ENCODE peak calls at places on chromosomes 13 and 19, in seven cellular contexts. D, S, O, C, B, V and Q are unnamed samples.

GRCh38 chr13:108897955-108898354 is 268.5 kb downstream of the MYO16 start:
- DNase-seq in D (no peak), V (no peak), S (peak; percentile 15), O (no peak), B (no peak), C (no peak), Q (no peak)

GRCh38 chr19:58518261-58519086 is 1.1 kb downstream of the ZBTB45 start:
- DNase-seq in S (no peak), O (no peak), B (no peak), C (no peak), V (no peak), D (no peak), Q (peak; percentile 65)

GRCh38 chr19:47253467-47253881 is 2.9 kb upstream of the CCDC9 start:
- DNase-seq in C (no peak), S (peak; percentile 91), B (no peak), D (no peak), O (no peak), V (no peak), Q (no peak)

GRCh38 chr13:96029002-96029401 is 24.2 kb downstream of the UGGT2 start:
- DNase-seq in C (no peak), V (no peak), D (no peak), O (no peak), S (no peak), B (no peak), Q (no peak)

GRCh38 chr19:52992109-52993004 is 21.4 kb upstream of the ERVV-1 start:
- DNase-seq in C (no peak), S (no peak), D (peak; percentile 11), B (peak; percentile 39), O (peak; percentile 26), V (peak; percentile 87), Q (no peak)

GRCh38 chr19:14383898-14384669 is 2.8 kb downstream of the ADGRE5 start:
- DNase-seq in O (no peak), B (no peak), V (no peak), C (peak; percentile 60), S (peak; percentile 55), D (no peak), Q (peak; percentile 52)

GRCh38 chr19:48284891-48285290 is 15.0 kb downstream of the ZNF114 start:
- DNase-seq in C (no peak), B (no peak), V (no peak), S (peak; percentile 82), D (no peak), O (no peak), Q (no peak)

GRCh38 chr13:26222523-26223046 is 471 bp upstream of the RNF6 start:
- DNase-seq in S (no peak), O (no peak), C (no peak), D (no peak), V (no peak), B (no peak), Q (no peak)

GRCh38 chr13:59332966-59333365 is 830.8 kb downstream of the DIAPH3 start:
- DNase-seq in D (no peak), V (no peak), O (no peak), S (no peak), B (no peak), C (no peak), Q (no peak)

GRCh38 chr13:25065974-25066770 is 29.8 kb upstream of the PABPC3 start:
- DNase-seq in B (no peak), O (no peak), C (no peak), D (no peak), V (no peak), S (no peak), Q (no peak)

GRCh38 chr13:106630162-106630561 is 62.2 kb upstream of the ARGLU1 start:
- DNase-seq in C (no peak), D (no peak), O (no peak), V (peak; percentile 43), S (no peak), B (no peak), Q (no peak)

GRCh38 chr13:72431981-72432617 is 295.3 kb downstream of the MZT1 start:
- DNase-seq in B (no peak), V (no peak), S (no peak), O (no peak), C (no peak), D (no peak), Q (no peak)

GRCh38 chr13:66940113-66940512 is 290.0 kb downstream of the PCDH9 start:
- DNase-seq in V (no peak), C (no peak), S (no peak), O (no peak), D (no peak), B (no peak), Q (no peak)

GRCh38 chr19:16001481-16002312 is 52.9 kb downstream of the OR10H4 start:
- DNase-seq in D (peak; percentile 29), O (no peak), S (peak; percentile 77), C (no peak), B (no peak), V (no peak), Q (no peak)

GRCh38 chr13:91358384-91358776 is 10.9 kb downstream of the MIR17HG start:
- DNase-seq in B (no peak), V (no peak), C (no peak), D (no peak), S (no peak), O (no peak), Q (no peak)

GRCh38 chr19:51726049-51726448 is 2.3 kb upstream of the HAS1 start:
- DNase-seq in B (peak; percentile 34), O (peak; percentile 27), S (peak; percentile 41), V (peak; percentile 94), D (no peak), C (no peak), Q (peak; percentile 34)

GRCh38 chr19:48543121-48543710 is 8.8 kb upstream of the SULT2B1 start:
- DNase-seq in B (no peak), C (no peak), D (peak; percentile 29), O (no peak), V (no peak), S (peak; percentile 65), Q (no peak)

GRCh38 chr19:44723952-44724319 is 24.6 kb upstream of the BCL3 start:
- DNase-seq in V (peak; percentile 96), C (peak; percentile 86), S (peak; percentile 73), D (peak; percentile 86), B (peak; percentile 71), O (peak; percentile 77), Q (peak; percentile 84)

GRCh38 chr13:90308249-90308648 is 1039.2 kb upstream of the MIR17HG start:
- DNase-seq in C (no peak), B (no peak), D (no peak), V (no peak), S (no peak), O (no peak), Q (no peak)

GRCh38 chr13:87123987-87124784 is 547.0 kb upstream of the SLITRK5 start:
- DNase-seq in B (no peak), O (no peak), S (peak; percentile 100), V (no peak), D (no peak), C (no peak), Q (peak; percentile 5)

GRCh38 chr19:31146546-31147183 is 202.6 kb downstream of the TSHZ3 start:
- DNase-seq in S (no peak), B (no peak), C (no peak), V (peak; percentile 68), D (no peak), O (no peak), Q (no peak)

GRCh38 chr13:45807520-45808099 is 43.9 kb downstream of the SIAH3 start:
- DNase-seq in S (peak; percentile 17), C (peak; percentile 48), B (no peak), O (peak; percentile 53), V (no peak), D (peak; percentile 22), Q (peak; percentile 43)

GRCh38 chr13:48748681-48749080 is 95.0 kb downstream of the CYSLTR2 start:
- DNase-seq in O (no peak), S (peak; percentile 23), B (no peak), V (no peak), C (no peak), D (no peak), Q (no peak)

GRCh38 chr19:11361037-11361770 is 6.0 kb downstream of the PLPPR2 start:
- DNase-seq in O (peak; percentile 69), V (no peak), S (no peak), C (peak; percentile 73), B (no peak), D (peak; percentile 72), Q (peak; percentile 90)

GRCh38 chr19:21588202-21588601 is 82.8 kb downstream of the ZNF429 start:
- DNase-seq in O (no peak), V (no peak), S (no peak), D (peak; percentile 48), B (no peak), C (no peak), Q (no peak)

GRCh38 chr13:49874430-49874829 is 61.7 kb downstream of the SPRYD7 start:
- DNase-seq in V (no peak), B (no peak), O (no peak), S (no peak), C (no peak), D (no peak), Q (no peak)

GRCh38 chr13:20824762-20825161 is 51.0 kb upstream of the EEF1AKMT1 start:
- DNase-seq in B (no peak), V (no peak), C (no peak), D (no peak), S (peak; percentile 87), O (no peak), Q (no peak)

GRCh38 chr19:1269478-1270167 is 491 bp downstream of the CIRBP start:
- DNase-seq in B (peak; percentile 90), O (peak; percentile 84), C (peak; percentile 95), S (peak; percentile 81), D (peak; percentile 88), V (peak; percentile 97), Q (peak; percentile 91)
- TF ChIP-seq POLR2A in B (peak; percentile 43), O (no peak), C (no peak), S (peak; percentile 98), D (peak; percentile 36), V (no peak), Q (peak; percentile 91)

DNA sequence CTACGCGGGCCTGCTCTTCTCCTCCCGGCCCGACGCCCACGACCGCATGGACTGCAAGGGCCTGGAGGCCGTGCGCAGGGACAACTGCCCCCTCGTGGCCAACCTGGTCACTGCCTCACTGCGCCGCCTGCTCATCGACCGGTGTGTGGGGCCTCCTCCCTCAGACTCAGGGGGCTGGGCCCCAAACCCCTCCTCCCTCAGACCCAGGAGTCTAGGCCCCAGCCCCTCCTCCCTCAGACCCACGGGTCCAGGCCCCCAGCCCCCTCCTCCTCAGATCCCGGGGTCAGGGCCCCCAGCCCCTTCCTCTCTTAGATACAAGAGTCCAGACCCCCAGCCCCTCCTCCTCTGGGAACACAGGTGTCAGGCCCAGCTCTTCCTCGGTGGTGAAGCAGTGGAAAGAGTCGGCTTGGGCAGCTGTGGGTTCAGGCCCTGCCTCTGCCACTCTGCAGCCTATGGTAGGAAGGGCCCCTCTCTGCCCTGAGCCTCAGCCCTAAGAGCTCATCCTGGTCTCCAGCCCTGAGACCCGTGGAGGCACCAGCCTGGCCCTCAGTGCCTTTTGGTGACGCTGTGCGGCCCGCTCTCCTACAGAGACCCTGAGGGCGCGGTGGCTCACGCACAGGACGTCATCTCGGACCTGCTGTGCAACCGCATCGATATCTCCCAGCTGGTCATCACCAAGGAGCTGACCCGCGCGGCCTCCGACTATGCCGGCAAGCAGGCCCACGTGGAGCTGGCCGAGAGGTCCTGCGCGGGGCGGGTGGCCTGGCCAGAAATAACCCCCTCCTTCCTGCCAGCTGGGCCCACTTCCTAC is 3.7 kb upstream of the SPIB start:
- DNase-seq in V (peak; percentile 93), D (peak; percentile 76), B (peak; percentile 60), S (peak; percentile 54), C (peak; percentile 60), O (peak; percentile 79), Q (peak; percentile 90)
- TF ChIP-seq POLR2A in V (no peak), D (no peak), B (no peak), S (no peak), C (no peak), O (no peak), Q (no peak)

GRCh38 chr13:27374126-27374613 is 50.2 kb upstream of the GTF3A start:
- DNase-seq in D (peak; percentile 55), C (no peak), S (no peak), B (no peak), O (no peak), V (no peak), Q (no peak)
- TF ChIP-seq POLR2A in D (no peak), C (no peak), S (no peak), B (no peak), O (no peak), V (no peak), Q (no peak)

GRCh38 chr19:7507884-7508283 is 8.0 kb upstream of the ZNF358 start:
- DNase-seq in S (peak; percentile 80), V (no peak), B (peak; percentile 60), O (no peak), D (peak; percentile 63), C (peak; percentile 99), Q (peak; percentile 90)
- TF ChIP-seq POLR2A in S (no peak), V (no peak), B (no peak), O (no peak), D (no peak), C (no peak), Q (no peak)